ENCODE peak calls at places on chromosomes 5 and 9, in five cellular contexts. X is CD4-positive, alpha-beta T cell; R is GM13977; U is cardiac muscle cell; H is colonic mucosa. P is an unnamed sample.

GRCh38 chr9:87713278-87713989 is 12.5 kb upstream of the CTSL start:
- DNase-seq in X (no peak), R (no peak), U (peak; percentile 99), H (peak; percentile 62), P (no peak)

GRCh38 chr9:88872171-88872946 is 118.9 kb upstream of the S1PR3 start:
- DNase-seq in X (no peak), R (no peak), U (no peak), H (no peak), P (no peak)

GRCh38 chr5:2904956-2905355 is 153.5 kb upstream of the IRX2 start:
- DNase-seq in X (no peak), R (no peak), U (no peak), H (no peak), P (no peak)

GRCh38 chr9:21027295-21027694 is 4.1 kb downstream of the HACD4 start:
- DNase-seq in X (no peak), R (no peak), U (peak; percentile 17), H (no peak), P (no peak)

GRCh38 chr5:77846422-77847128 is 70.4 kb upstream of the TBCA start:
- DNase-seq in X (no peak), R (no peak), U (no peak), H (no peak), P (no peak)

GRCh38 chr9:15553528-15553898 is 670 bp downstream of the CCDC171 start:
- DNase-seq in X (no peak), R (no peak), U (no peak), H (no peak), P (no peak)

GRCh38 chr9:17613723-17614122 is 34.9 kb downstream of the SH3GL2 start:
- DNase-seq in X (no peak), R (no peak), U (peak; percentile 42), H (no peak), P (no peak)

GRCh38 chr9:81610739-81611107 is 78.6 kb downstream of the TLE1 start:
- DNase-seq in X (no peak), R (no peak), U (no peak), H (no peak), P (no peak)

GRCh38 chr9:121634800-121635261 is 16.6 kb upstream of the DAB2IP start:
- DNase-seq in X (no peak), R (peak; percentile 40), U (peak; percentile 37), H (peak; percentile 47), P (no peak)

GRCh38 chr9:12538842-12539584 is 154.2 kb upstream of the TYRP1 start:
- DNase-seq in X (no peak), R (no peak), U (peak; percentile 20), H (no peak), P (no peak)

GRCh38 chr5:135891804-135892203 is 3.8 kb downstream of the IL9 start:
- DNase-seq in X (no peak), R (no peak), U (no peak), H (no peak), P (no peak)
- TF ChIP-seq CTCF in X (no peak), R (no peak), U (peak; percentile 24), H (no peak), P (peak; percentile 39)

DNA sequence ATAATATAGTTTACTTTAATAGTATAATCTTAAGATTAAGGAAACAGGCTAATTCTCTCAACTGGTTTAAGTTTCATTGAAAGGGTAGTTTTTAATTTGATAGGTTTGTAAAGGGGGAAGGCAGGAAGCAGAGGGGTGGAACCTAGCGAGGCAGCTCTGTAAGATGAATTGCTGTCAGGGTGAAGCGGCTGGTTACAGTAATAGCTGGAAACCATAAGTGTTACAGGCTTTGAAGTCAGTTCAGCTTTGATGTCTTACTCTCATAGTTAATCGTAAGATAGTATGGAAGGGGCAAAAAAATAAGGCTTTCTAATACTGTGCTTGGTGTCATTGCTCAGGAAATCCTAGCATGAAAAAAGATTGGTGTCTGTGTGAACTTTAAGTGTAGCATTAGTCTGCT is 20.4 kb downstream of the POU5F2 start:
- DNase-seq in X (no peak), R (no peak), U (no peak), H (no peak), P (no peak)
- TF ChIP-seq CTCF in X (no peak), R (no peak), U (no peak), H (no peak), P (no peak)

DNA sequence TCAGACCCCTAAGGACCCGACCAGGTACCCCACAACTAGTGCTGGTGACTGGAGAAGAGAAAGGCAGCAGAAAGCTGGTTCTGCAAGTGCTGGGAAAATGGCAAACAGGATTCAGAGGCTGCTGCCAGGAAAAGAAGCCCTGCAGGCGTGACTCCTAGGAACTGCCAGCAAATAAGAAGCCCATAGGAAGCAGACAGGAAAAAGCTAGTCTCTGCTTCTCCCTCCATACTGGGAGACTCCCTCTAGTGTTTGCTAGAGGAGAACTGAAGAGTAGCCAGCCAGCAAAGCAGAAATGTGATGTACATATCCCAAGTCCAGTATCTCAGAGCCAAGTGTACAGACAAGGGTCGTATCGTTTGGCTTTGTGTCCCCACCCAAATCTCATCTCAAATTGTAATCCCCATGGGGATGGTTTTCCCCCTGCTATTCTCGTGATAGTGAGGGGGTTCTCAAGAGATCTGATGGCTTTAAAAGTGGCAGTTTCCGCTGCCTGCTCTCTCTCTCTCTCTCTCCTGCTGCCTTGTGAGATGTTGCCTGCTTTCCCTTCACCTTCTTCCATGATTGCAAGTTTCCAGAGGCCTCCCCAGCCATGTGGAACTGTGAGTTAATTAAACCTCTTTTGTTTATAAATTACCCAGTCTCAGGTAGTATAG is 38.1 kb upstream of the TUSC1 start:
- DNase-seq in X (no peak), R (peak; percentile 16), U (peak; percentile 92), H (peak; percentile 23), P (no peak)
- TF ChIP-seq CTCF in X (no peak), R (peak; percentile 38), U (peak; percentile 87), H (peak; percentile 36), P (peak; percentile 69)

DNA sequence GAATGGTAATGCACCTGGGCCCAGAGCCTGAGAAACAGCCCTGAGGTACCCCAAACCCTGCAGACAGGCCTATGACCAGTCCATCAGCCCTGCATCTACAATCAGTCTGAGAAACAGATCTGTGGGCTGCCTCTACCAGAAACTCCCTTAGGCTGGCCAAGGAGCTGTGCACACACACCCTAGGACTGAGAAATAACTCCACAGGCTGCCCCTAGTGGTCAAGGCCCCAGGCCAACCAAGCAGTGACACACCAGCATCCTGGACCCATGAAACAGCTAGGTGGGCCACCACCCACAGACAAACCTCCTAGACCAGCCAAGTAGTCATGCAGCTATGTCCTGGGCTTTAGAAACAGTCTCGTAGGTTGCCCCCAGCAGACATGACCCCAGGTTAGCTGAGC is 253.6 kb upstream of the VLDLR start:
- DNase-seq in X (no peak), R (no peak), U (no peak), H (no peak), P (no peak)
- TF ChIP-seq CTCF in X (no peak), R (no peak), U (peak; percentile 11), H (no peak), P (peak; percentile 7)

DNA sequence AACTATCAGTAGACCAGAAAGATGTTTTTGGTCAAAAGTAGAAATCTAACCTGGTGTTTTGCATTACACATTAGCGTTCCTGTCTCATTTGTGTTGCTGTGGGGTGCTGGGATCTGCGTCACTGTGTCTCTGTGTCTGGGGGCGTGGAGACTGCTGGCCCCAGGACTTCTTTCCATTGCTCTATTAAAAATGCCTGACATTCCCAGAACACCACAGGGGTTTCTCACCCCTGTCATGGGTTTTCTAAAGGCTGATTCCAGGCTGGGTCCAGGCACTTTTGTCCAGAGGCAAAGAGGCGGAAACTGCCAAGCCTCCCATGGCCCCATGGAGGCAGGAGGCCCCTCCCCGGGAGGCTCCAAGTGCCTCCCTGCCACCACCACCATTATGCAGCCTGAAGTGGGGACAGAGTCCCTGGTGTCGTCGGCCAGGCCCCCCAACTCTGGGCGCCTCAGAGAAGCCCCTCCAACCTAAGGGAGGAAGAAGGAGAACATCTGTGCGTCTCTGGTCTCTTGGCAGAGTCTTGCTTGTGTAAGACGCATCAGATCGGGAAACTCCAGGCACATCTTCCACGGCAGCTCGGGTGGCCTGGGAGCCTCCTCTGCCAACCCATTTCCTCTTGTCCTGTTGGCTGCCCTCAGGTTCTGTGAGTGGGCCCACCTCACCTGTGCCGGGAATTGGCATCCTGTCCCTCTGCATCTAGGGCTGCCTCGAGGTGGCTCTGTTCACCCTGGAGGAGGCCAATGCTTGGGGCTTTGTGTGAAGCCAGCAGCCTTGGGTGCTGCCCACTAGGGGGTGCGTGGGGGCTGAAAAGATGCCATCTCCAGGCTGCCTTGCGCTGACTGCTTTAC is 13.8 kb upstream of the PLEKHG4B start:
- DNase-seq in X (no peak), R (peak; percentile 63), U (peak; percentile 20), H (no peak), P (no peak)
- TF ChIP-seq CTCF in X (no peak), R (peak; percentile 38), U (peak; percentile 35), H (no peak), P (peak; percentile 65)

DNA sequence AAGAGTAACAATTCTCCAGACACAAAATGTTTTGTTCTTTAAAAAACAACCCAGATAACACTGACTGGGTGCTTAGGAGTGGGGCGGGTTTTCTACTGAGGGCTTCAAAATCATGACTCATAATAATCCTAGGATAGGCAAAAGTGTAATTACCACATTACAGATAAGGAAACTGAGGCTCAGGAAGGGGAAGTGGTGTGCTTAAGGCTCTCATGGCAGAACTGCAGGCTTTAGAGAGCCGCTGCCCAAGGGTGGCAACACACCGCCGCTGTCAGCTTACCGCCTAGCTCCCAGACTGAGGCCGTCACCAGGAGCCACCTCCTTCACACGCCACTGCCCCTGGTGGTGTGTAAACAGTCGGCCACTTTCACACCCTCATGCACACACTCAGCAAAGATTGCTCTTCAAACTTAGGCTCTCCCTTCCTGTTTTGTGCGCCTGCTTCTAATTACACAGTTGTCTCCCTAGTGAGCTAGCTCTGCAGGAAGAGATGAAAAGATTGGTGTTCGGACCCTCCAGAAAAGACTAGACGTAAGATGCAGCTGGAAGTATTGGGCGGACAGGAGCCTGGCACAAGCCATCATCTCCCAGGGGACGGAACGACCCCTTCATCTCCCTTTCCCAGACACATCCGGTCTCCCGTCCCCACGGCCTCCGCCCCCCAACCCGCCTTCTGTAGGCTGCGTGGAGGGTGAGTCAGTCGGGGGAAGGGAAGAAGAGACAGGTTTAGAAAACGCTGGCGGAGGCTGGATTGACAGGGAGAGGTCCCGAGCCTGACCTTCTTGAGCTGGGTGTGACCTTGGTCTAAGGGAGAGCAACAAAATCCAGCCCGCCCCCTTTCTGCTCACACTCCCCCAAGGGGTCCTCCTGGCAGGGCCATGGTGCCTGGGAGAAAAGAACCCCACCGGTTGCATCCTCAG is 162.7 kb downstream of the SYK start:
- DNase-seq in X (no peak), R (peak; percentile 36), U (peak; percentile 41), H (peak; percentile 58), P (no peak)
- TF ChIP-seq CTCF in X (no peak), R (no peak), U (peak; percentile 27), H (no peak), P (peak; percentile 70)

DNA sequence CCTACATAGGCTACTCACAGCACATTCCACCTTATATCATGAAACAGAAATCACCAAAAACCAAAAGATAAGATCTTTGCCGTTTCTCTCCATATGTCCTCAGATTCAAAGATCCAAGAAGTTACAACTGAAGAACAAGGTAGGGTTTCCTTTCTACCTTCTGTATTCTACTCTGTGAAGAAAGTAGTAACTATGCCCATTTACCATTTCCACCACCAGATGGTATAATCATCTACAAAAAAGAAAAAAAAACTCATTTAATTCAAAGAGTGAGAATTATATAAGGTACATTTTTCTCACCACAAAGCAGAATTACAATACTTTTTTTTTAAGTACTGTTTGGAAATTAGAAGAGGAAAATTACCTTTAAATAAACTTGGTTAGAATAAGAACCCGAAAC is 172.6 kb upstream of the PTGER4 start:
- DNase-seq in X (no peak), R (no peak), U (peak; percentile 1), H (no peak), P (no peak)
- TF ChIP-seq CTCF in X (no peak), R (no peak), U (peak; percentile 6), H (no peak), P (peak; percentile 77)

GRCh38 chr5:170633235-170634041 is 129.6 kb downstream of the KCNIP1 start:
- DNase-seq in X (no peak), R (no peak), U (peak; percentile 97), H (peak; percentile 32), P (peak; percentile 47)
- TF ChIP-seq CTCF in X (peak; percentile 64), R (peak; percentile 15), U (no peak), H (peak; percentile 17), P (no peak)

P was measured in chondrocyte.